ENCODE peak calls at places on chromosome 9, in nine cellular contexts. Y is body of pancreas, E is tibial nerve, F is H1, I is adrenal gland, R is Peyer's patch, V is IMR-90, W is gastrocnemius medialis, H is endothelial cell of umbilical vein. D is an unnamed sample.

GRCh38 chr9:581673-582497 is 259.6 kb upstream of the DMRT1 start:
- DNase-seq in R (no peak), V (no peak), E (no peak), H (no peak), F (no peak), W (no peak), I (no peak), Y (peak; percentile 68), D (no peak)

GRCh38 chr9:120841930-120842684 is 615 bp downstream of the PSMD5 start:
- DNase-seq in I (no peak), R (no peak), E (no peak), H (no peak), W (no peak), Y (no peak), V (peak; percentile 5), F (no peak), D (peak; percentile 78)

GRCh38 chr9:79569814-79570448 is 1.8 kb upstream of the TLE4 start:
- DNase-seq in F (no peak), V (peak; percentile 18), W (no peak), H (peak; percentile 24), E (no peak), Y (no peak), I (no peak), R (no peak), D (no peak)

GRCh38 chr9:3929345-3930150 is 370.3 kb downstream of the GLIS3 start:
- DNase-seq in W (no peak), H (no peak), Y (no peak), E (no peak), F (no peak), I (no peak), V (no peak), R (no peak), D (no peak)

GRCh38 chr9:12441509-12441908 is 251.7 kb upstream of the TYRP1 start:
- DNase-seq in W (no peak), E (no peak), Y (no peak), F (no peak), R (no peak), I (no peak), H (no peak), V (no peak), D (no peak)

GRCh38 chr9:74610523-74611061 is 113.5 kb downstream of the RORB start:
- DNase-seq in V (no peak), E (no peak), I (no peak), Y (no peak), R (no peak), H (no peak), W (no peak), F (no peak), D (no peak)

GRCh38 chr9:127450170-127450830 is 906 bp downstream of the RPL12 start:
- DNase-seq in V (peak; percentile 53), Y (no peak), W (peak; percentile 42), I (no peak), H (peak; percentile 16), F (no peak), R (no peak), E (no peak), D (no peak)

GRCh38 chr9:33154368-33154767 is 12.8 kb downstream of the B4GALT1 start:
- DNase-seq in R (no peak), F (no peak), Y (no peak), E (no peak), V (no peak), W (no peak), H (no peak), I (no peak), D (no peak)

GRCh38 chr9:129400001-129400970 is 220.6 kb downstream of the C9orf50 start:
- DNase-seq in R (no peak), I (no peak), W (no peak), F (no peak), H (no peak), E (no peak), V (no peak), Y (no peak), D (peak; percentile 64)

GRCh38 chr9:115008536-115008935 is 78.1 kb upstream of the TNFSF8 start:
- DNase-seq in Y (peak; percentile 56), R (no peak), W (no peak), V (peak; percentile 94), E (no peak), H (no peak), I (no peak), F (no peak), D (no peak)

GRCh38 chr9:88949425-88949824 is 41.8 kb upstream of the S1PR3 start:
- DNase-seq in E (no peak), H (peak; percentile 81), Y (peak; percentile 42), V (peak; percentile 52), R (no peak), W (no peak), F (no peak), I (peak; percentile 46), D (no peak)

GRCh38 chr9:107274096-107274495 is 9.0 kb upstream of the RAD23B start:
- DNase-seq in F (no peak), H (no peak), E (no peak), I (no peak), R (no peak), W (no peak), V (no peak), Y (no peak), D (no peak)

GRCh38 chr9:137550958-137551655 is 572 bp upstream of the MRPL41 start:
- DNase-seq in Y (peak; percentile 73), R (no peak), V (peak; percentile 44), I (peak; percentile 55), W (no peak), H (peak; percentile 29), E (no peak), F (peak; percentile 65), D (peak; percentile 89)

GRCh38 chr9:137547687-137548543 is 2.3 kb downstream of the PNPLA7 start:
- DNase-seq in F (no peak), W (peak; percentile 75), E (no peak), V (no peak), H (no peak), I (no peak), Y (no peak), R (no peak), D (no peak)

GRCh38 chr9:137554349-137554748 is 2.7 kb downstream of the MRPL41 start:
- DNase-seq in W (no peak), E (no peak), V (no peak), R (no peak), H (no peak), Y (no peak), F (no peak), I (no peak), D (no peak)

GRCh38 chr9:137551656-137552534 is at the start of gene MRPL41:
- DNase-seq in V (peak; percentile 68), I (peak; percentile 93), E (peak; percentile 72), H (peak; percentile 82), Y (peak; percentile 87), R (peak; percentile 94), F (peak; percentile 70), W (peak; percentile 89), D (peak; percentile 90)

GRCh38 chr9:137550241-137550621 is at the start of gene PNPLA7:
- DNase-seq in R (peak; percentile 83), E (peak; percentile 89), V (peak; percentile 43), Y (peak; percentile 94), W (peak; percentile 93), H (peak; percentile 62), I (peak; percentile 90), F (peak; percentile 27), D (peak; percentile 95)
- H3K27me3 ChIP-seq in R (no peaks in the 10 kb centered on the region), E (no peaks in the 10 kb centered on the region), V (no peaks in the 10 kb centered on the region), Y (no peaks in the 10 kb centered on the region), W (no peaks in the 10 kb centered on the region), H (no peaks in the 10 kb centered on the region), I (no peaks in the 10 kb centered on the region), F (no peaks in the 10 kb centered on the region), D (no peaks in the 10 kb centered on the region)

DNA sequence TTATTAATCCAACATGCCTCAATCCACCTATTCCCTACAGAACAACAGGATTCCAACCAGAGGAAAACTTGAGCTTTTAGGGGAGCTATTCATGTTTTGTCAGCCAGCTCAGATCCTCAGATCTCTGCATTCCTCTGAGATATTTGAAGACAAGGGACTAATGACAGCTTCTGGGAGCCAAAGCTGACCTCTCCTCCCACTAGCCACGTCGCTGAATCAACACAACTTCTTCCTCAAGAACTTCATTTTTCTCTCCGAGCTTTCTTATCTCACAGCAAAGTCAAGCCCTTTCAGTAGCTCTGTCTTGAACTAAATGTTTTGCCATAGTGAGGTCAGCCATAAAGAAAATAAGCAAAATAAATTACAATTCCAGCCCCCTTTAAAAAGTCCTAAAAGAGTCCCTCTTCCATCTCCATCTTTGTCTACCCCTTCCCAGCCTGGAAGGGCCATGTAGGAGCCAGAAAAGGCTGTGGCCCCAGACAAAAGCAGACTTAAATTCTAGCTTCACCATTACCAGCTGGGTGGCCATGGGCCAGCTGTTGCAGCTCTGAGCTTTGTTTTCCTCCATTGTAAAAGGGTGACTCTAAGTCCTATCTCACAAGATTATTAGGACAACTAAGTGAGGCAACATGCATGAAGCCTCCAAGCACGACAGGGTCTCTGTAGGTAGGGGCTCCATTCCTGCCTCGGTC is 65.0 kb downstream of the HSD17B3 start:
- DNase-seq in V (no peak), F (no peak), Y (no peak), H (no peak), R (no peak), I (no peak), E (no peak), W (no peak), D (no peak)
- H3K27ac ChIP-seq in V (no peak overlapping the region), F (no peak overlapping the region), Y (no peak overlapping the region), H (no peak overlapping the region), R (no peak overlapping the region), I (no peak overlapping the region), E (no peak overlapping the region), W (peak overlapping the region; percentile 8), D (no peak overlapping the region)

DNA sequence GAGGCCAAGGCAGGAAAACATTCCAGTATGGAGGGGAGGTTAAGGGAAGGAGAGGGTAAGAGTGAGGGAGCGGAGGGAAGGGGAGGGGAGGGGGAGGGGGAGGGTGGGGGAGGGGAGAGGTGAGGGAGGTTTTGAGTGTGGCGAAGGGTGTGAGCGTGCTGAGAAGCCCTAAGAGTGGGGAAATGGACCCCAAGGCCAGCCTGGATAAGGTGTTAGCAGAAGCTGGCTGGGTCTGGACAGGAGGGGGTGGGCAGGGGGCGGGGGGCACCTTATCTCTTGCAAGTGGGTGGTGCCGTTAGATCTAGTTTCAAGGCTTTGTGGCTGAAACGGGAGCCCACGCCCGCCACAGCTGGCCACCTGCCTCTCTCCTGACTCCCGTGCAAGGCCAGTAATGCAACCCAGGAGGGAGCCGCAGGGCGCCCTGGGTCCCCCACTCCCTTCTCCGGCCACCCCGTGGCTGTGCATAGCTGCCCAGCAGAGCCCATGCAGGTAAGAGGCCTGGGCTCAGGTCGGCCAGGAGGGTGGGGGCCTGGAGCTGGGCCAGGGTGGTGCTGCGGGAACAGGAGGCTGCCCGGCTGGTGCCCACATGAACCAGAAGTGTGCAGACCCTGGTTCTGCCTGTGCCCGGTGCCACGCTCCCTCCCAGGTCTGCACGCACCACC is 682 bp downstream of the RNF224 start:
- DNase-seq in I (no peak), Y (no peak), R (no peak), V (no peak), F (no peak), W (no peak), E (no peak), H (no peak), D (no peak)
- TF ChIP-seq POLR2A in I (no peak), Y (no peak), R (no peak), V (no peak), F (no peak), W (no peak), E (no peak), H (no peak), D (no peak)

DNA sequence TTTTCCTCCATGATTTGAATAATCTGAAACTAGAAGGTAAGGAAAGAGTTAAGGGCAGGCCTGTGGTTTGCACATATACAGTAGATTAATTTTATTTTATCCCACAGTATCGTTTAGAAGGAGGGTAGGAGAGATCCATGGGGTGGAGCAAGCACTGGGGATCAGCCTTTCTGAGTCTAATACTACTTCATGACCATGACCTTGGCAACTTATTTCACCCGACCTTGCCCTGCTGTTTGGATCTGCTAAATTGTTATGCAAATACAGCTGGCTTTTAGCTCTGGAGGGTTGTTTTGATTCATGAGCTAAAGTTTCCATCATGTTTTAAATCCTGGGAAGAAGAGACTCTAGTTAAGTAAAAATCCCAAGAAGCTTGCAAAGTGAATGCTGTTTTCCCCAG is 864 bp upstream of the GRIN3A start:
- DNase-seq in Y (no peak), R (no peak), E (no peak), I (no peak), F (no peak), V (no peak), W (no peak), H (no peak), D (no peak)
- H3K27me3 ChIP-seq in Y (no peaks in the 10 kb centered on the region), R (peaks cover 28% of the 10 kb centered on the region), E (peaks cover 59% of the 10 kb centered on the region), I (peaks cover 42% of the 10 kb centered on the region), F (peaks cover 44% of the 10 kb centered on the region), V (peaks cover 7% of the 10 kb centered on the region), W (peaks cover 49% of the 10 kb centered on the region), H (peaks cover 8% of the 10 kb centered on the region), D (peaks cover 42% of the 10 kb centered on the region)

D was measured in suprapubic skin.